ENCODE peak calls at places on chromosome 11, in six cellular contexts. K, I, D, U, O and R are unnamed samples.

GRCh38 chr11:76173663-76174062 is 32.6 kb downstream of the WNT11 start:
- DNase-seq in K (no peak), I (no peak), D (no peak), U (no peak), O (no peak), R (no peak)

GRCh38 chr11:35689081-35689996 is 26.8 kb downstream of the TRIM44 start:
- DNase-seq in K (no peak), I (no peak), D (no peak), U (no peak), O (no peak), R (no peak)

GRCh38 chr11:71940561-71941219 is 11.8 kb downstream of the RNF121 start:
- DNase-seq in K (no peak), I (no peak), D (no peak), U (no peak), O (no peak), R (no peak)

GRCh38 chr11:72228229-72228843 is 3.8 kb downstream of the INPPL1 start:
- DNase-seq in K (no peak), I (no peak), D (no peak), U (no peak), O (peak), R (no peak)

GRCh38 chr11:12050470-12050891 is 42.1 kb upstream of the DKK3 start:
- DNase-seq in K (no peak), I (no peak), D (peak), U (no peak), O (no peak), R (no peak)

GRCh38 chr11:33942954-33943353 is 51.1 kb upstream of the LMO2 start:
- DNase-seq in K (no peak), I (no peak), D (peak), U (peak), O (peak), R (no peak)

GRCh38 chr11:13462311-13462927 is 603 bp downstream of the BTBD10 start:
- DNase-seq in K (peak), I (peak), D (peak), U (peak), O (peak), R (peak)

GRCh38 chr11:100876826-100877545 is 189.9 kb downstream of the ARHGAP42 start:
- DNase-seq in K (no peak), I (no peak), D (peak), U (peak), O (peak), R (no peak)

GRCh38 chr11:113270080-113270479 is 44.3 kb upstream of the TTC12 start:
- DNase-seq in K (no peak), I (no peak), D (no peak), U (no peak), O (no peak), R (no peak)

GRCh38 chr11:57597971-57598830 is 716 bp downstream of the SERPING1 start:
- DNase-seq in K (peak), I (no peak), D (peak), U (peak), O (peak), R (no peak)

GRCh38 chr11:17992916-17993315 is 19.9 kb downstream of the SERGEF start:
- DNase-seq in K (no peak), I (no peak), D (peak), U (no peak), O (no peak), R (no peak)

GRCh38 chr11:116857936-116858335 is 20.5 kb upstream of the APOA1 start:
- DNase-seq in K (no peak), I (no peak), D (no peak), U (no peak), O (no peak), R (no peak)

GRCh38 chr11:68977781-68978625 is 2.8 kb downstream of the MRGPRD start:
- DNase-seq in K (no peak), I (no peak), D (no peak), U (no peak), O (no peak), R (no peak)

GRCh38 chr11:67248653-67249052 is 17.6 kb upstream of the GRK2 start:
- DNase-seq in K (no peak), I (no peak), D (peak), U (no peak), O (peak), R (no peak)

GRCh38 chr11:57100638-57101312 is 81.0 kb upstream of the LRRC55 start:
- DNase-seq in K (no peak), I (no peak), D (no peak), U (no peak), O (no peak), R (no peak)

GRCh38 chr11:75583710-75584658 is 21.9 kb downstream of the SERPINH1 start:
- DNase-seq in K (peak), I (no peak), D (peak), U (no peak), O (peak), R (no peak)

GRCh38 chr11:26324270-26324669 is 7.7 kb upstream of the ANO3 start:
- DNase-seq in K (no peak), I (no peak), D (no peak), U (no peak), O (no peak), R (no peak)

GRCh38 chr11:14075118-14075601 is 112.6 kb downstream of the SPON1 start:
- DNase-seq in K (no peak), I (no peak), D (no peak), U (no peak), O (no peak), R (no peak)

GRCh38 chr11:84289381-84289906 is 1003.3 kb upstream of the CCDC90B start:
- DNase-seq in K (no peak), I (no peak), D (no peak), U (peak), O (no peak), R (no peak)

GRCh38 chr11:71489311-71490043 is 36.5 kb downstream of the NADSYN1 start:
- DNase-seq in K (no peak), I (no peak), D (no peak), U (peak), O (no peak), R (no peak)

GRCh38 chr11:17991799-17992433 is 20.9 kb downstream of the SERGEF start:
- DNase-seq in K (no peak), I (no peak), D (peak), U (no peak), O (peak), R (peak)

GRCh38 chr11:75240381-75241035 is at the start of gene TPBGL:
- DNase-seq in K (peak), I (no peak), D (peak), U (no peak), O (no peak), R (no peak)

GRCh38 chr11:64642418-64642735 is 51.4 kb downstream of the SLC22A12 start:
- DNase-seq in K (no peak), I (no peak), D (no peak), U (no peak), O (no peak), R (no peak)

GRCh38 chr11:129766858-129767604 is 48.6 kb upstream of the TMEM45B start:
- DNase-seq in K (no peak), I (no peak), D (no peak), U (no peak), O (no peak), R (no peak)

GRCh38 chr11:2369896-2370295 is 7.2 kb upstream of the CD81 start:
- DNase-seq in K (no peak), I (no peak), D (no peak), U (no peak), O (no peak), R (no peak)

GRCh38 chr11:10122337-10123197 is 171.5 kb downstream of the SBF2 start:
- DNase-seq in K (no peak), I (no peak), D (peak), U (peak), O (no peak), R (no peak)

GRCh38 chr11:38547464-38547863 is 1949.4 kb upstream of the RAG2 start:
- DNase-seq in K (no peak), I (no peak), D (no peak), U (no peak), O (no peak), R (no peak)

GRCh38 chr11:126310992-126311310 is 7.1 kb downstream of the DCPS start:
- DNase-seq in K (no peak), I (no peak), D (no peak), U (no peak), O (no peak), R (no peak)

GRCh38 chr11:38791346-38791961 is 2193.4 kb upstream of the RAG2 start:
- DNase-seq in K (no peak), I (no peak), D (peak), U (peak), O (peak), R (peak)

GRCh38 chr11:19770277-19770676 is 57.6 kb downstream of the NAV2 start:
- DNase-seq in K (no peak), I (no peak), D (no peak), U (no peak), O (no peak), R (no peak)

GRCh38 chr11:8541448-8541847 is 52.6 kb downstream of the STK33 start:
- DNase-seq in K (no peak), I (no peak), D (no peak), U (no peak), O (no peak), R (no peak)